ENCODE peak calls at places on chromosomes 1 and 21, in nine cellular contexts. D is SK-N-DZ; P is T-cell; H is central memory CD4-positive, alpha-beta T cell; U is amniotic epithelial cell; O is NCI-H69; A is OCI-LY7; G is GM23338; B is small intestine. V is an unnamed sample.
A peak's percentile ranks its signal among the peaks of the same experiment; 100 is the strongest.

GRCh38 chr1:215888159-215888558 is 321.1 kb downstream of the KCTD3 start:
- DNase-seq in O (peak; percentile 80), D (peak; percentile 4), P (no peak), G (peak; percentile 14), B (no peak), H (no peak), U (no peak), A (no peak), V (no peak)

GRCh38 chr21:41250519-41250918 is 66.1 kb upstream of the FAM3B start:
- DNase-seq in A (no peak), G (no peak), B (no peak), D (no peak), H (no peak), U (no peak), O (no peak), P (no peak), V (no peak)

GRCh38 chr1:10733967-10734366 is 62.5 kb downstream of the CASZ1 start:
- DNase-seq in B (no peak), D (no peak), A (no peak), G (no peak), O (peak; percentile 52), U (no peak), P (no peak), H (no peak), V (no peak)

GRCh38 chr1:222105393-222105737 is 363.5 kb upstream of the DUSP10 start:
- DNase-seq in B (peak; percentile 8), D (no peak), P (no peak), U (no peak), G (no peak), A (no peak), O (peak; percentile 83), H (no peak), V (no peak)

GRCh38 chr1:198155253-198155652 is 1.5 kb upstream of the NEK7 start:
- DNase-seq in H (no peak), O (peak; percentile 84), A (no peak), G (no peak), D (no peak), P (no peak), U (no peak), B (no peak), V (no peak)

GRCh38 chr1:214317300-214317699 is 36.3 kb downstream of the SMYD2 start:
- DNase-seq in A (no peak), D (no peak), U (no peak), H (no peak), O (peak; percentile 59), P (no peak), B (no peak), G (peak; percentile 93), V (no peak)

GRCh38 chr1:160864173-160864572 is 1.5 kb upstream of the CD244 start:
- DNase-seq in H (no peak), U (peak; percentile 27), A (no peak), D (no peak), B (no peak), G (no peak), P (no peak), O (no peak), V (no peak)

GRCh38 chr1:237050185-237050584 is 8.2 kb downstream of the RYR2 start:
- DNase-seq in G (no peak), O (no peak), U (no peak), B (no peak), D (no peak), H (no peak), P (no peak), A (no peak), V (no peak)

GRCh38 chr1:67144696-67145095 is 9.9 kb upstream of the C1orf141 start:
- DNase-seq in A (peak; percentile 17), O (no peak), P (no peak), G (no peak), B (no peak), H (peak; percentile 15), U (no peak), D (no peak), V (no peak)

GRCh38 chr1:160144921-160145320 is 6.5 kb upstream of the ATP1A4 start:
- DNase-seq in B (no peak), G (peak; percentile 16), D (no peak), U (no peak), O (peak; percentile 35), A (no peak), P (no peak), H (no peak), V (no peak)

GRCh38 chr21:33971492-33972013 is 55.9 kb upstream of the ATP5PO start:
- DNase-seq in H (no peak), D (no peak), U (peak; percentile 85), B (peak; percentile 80), O (peak; percentile 81), G (peak; percentile 78), A (no peak), P (no peak), V (peak; percentile 41)

V was measured in ecto neural progenitor cell.